ENCODE peak calls at places on chromosomes 16 and 17, in seven cellular contexts. One of them, this sample, is unnamed.

GRCh38 chr17:62704381-62704971 is 77.0 kb downstream of the MRC2 start:
- DNase-seq in glutamatergic neuron: no peak
- DNase-seq in stimulated activated CD8-positive, alpha-beta memory T cell treated with anti-CD3 and anti-CD28 coated beads, Interleukin-4, amount 100 ng/mL, for 1 hour: no peak
- DNase-seq in activated naive CD4-positive, alpha-beta T cell: no peak
- DNase-seq in cardiac septum: peak; percentile 82
- DNase-seq in stimulated activated CD4-positive, alpha-beta T cell treated with anti-CD3 and anti-CD28 coated beads, Interleukin-2, amount 100 ng/mL, for 48 hours: no peak
- DNase-seq in KBM-7: peak; percentile 45
- DNase-seq in this sample: no peak

GRCh38 chr17:19867654-19868395 is at the start of gene ULK2:
- DNase-seq in glutamatergic neuron: peak; percentile 82
- DNase-seq in stimulated activated CD8-positive, alpha-beta memory T cell treated with anti-CD3 and anti-CD28 coated beads, Interleukin-4, amount 100 ng/mL, for 1 hour: peak; percentile 11
- DNase-seq in activated naive CD4-positive, alpha-beta T cell: no peak
- DNase-seq in cardiac septum: no peak
- DNase-seq in stimulated activated CD4-positive, alpha-beta T cell treated with anti-CD3 and anti-CD28 coated beads, Interleukin-2, amount 100 ng/mL, for 48 hours: peak; percentile 52
- DNase-seq in KBM-7: no peak
- DNase-seq in this sample: no peak

GRCh38 chr17:13076905-13077304 is 59.1 kb upstream of the ELAC2 start:
- DNase-seq in glutamatergic neuron: no peak
- DNase-seq in stimulated activated CD8-positive, alpha-beta memory T cell treated with anti-CD3 and anti-CD28 coated beads, Interleukin-4, amount 100 ng/mL, for 1 hour: no peak
- DNase-seq in activated naive CD4-positive, alpha-beta T cell: no peak
- DNase-seq in cardiac septum: no peak
- DNase-seq in stimulated activated CD4-positive, alpha-beta T cell treated with anti-CD3 and anti-CD28 coated beads, Interleukin-2, amount 100 ng/mL, for 48 hours: no peak
- DNase-seq in KBM-7: no peak
- DNase-seq in this sample: no peak

GRCh38 chr16:47511882-47512281 is 50.8 kb downstream of the PHKB start:
- DNase-seq in glutamatergic neuron: no peak
- DNase-seq in stimulated activated CD8-positive, alpha-beta memory T cell treated with anti-CD3 and anti-CD28 coated beads, Interleukin-4, amount 100 ng/mL, for 1 hour: no peak
- DNase-seq in activated naive CD4-positive, alpha-beta T cell: no peak
- DNase-seq in cardiac septum: no peak
- DNase-seq in stimulated activated CD4-positive, alpha-beta T cell treated with anti-CD3 and anti-CD28 coated beads, Interleukin-2, amount 100 ng/mL, for 48 hours: no peak
- DNase-seq in KBM-7: no peak
- DNase-seq in this sample: no peak

GRCh38 chr16:85602831-85603755 is 10.0 kb upstream of the GSE1 start:
- DNase-seq in glutamatergic neuron: peak; percentile 55
- DNase-seq in stimulated activated CD8-positive, alpha-beta memory T cell treated with anti-CD3 and anti-CD28 coated beads, Interleukin-4, amount 100 ng/mL, for 1 hour: no peak
- DNase-seq in activated naive CD4-positive, alpha-beta T cell: no peak
- DNase-seq in cardiac septum: no peak
- DNase-seq in stimulated activated CD4-positive, alpha-beta T cell treated with anti-CD3 and anti-CD28 coated beads, Interleukin-2, amount 100 ng/mL, for 48 hours: no peak
- DNase-seq in KBM-7: no peak
- DNase-seq in this sample: no peak

GRCh38 chr17:62110923-62111484 is 45.9 kb upstream of the MED13 start:
- DNase-seq in glutamatergic neuron: no peak
- DNase-seq in stimulated activated CD8-positive, alpha-beta memory T cell treated with anti-CD3 and anti-CD28 coated beads, Interleukin-4, amount 100 ng/mL, for 1 hour: no peak
- DNase-seq in activated naive CD4-positive, alpha-beta T cell: no peak
- DNase-seq in cardiac septum: no peak
- DNase-seq in stimulated activated CD4-positive, alpha-beta T cell treated with anti-CD3 and anti-CD28 coated beads, Interleukin-2, amount 100 ng/mL, for 48 hours: no peak
- DNase-seq in KBM-7: no peak
- DNase-seq in this sample: no peak

GRCh38 chr17:48618366-48618896 is 3.3 kb upstream of the HOXB8 start:
- DNase-seq in glutamatergic neuron: peak; percentile 88
- DNase-seq in stimulated activated CD8-positive, alpha-beta memory T cell treated with anti-CD3 and anti-CD28 coated beads, Interleukin-4, amount 100 ng/mL, for 1 hour: peak; percentile 72
- DNase-seq in activated naive CD4-positive, alpha-beta T cell: peak; percentile 54
- DNase-seq in cardiac septum: peak; percentile 93
- DNase-seq in stimulated activated CD4-positive, alpha-beta T cell treated with anti-CD3 and anti-CD28 coated beads, Interleukin-2, amount 100 ng/mL, for 48 hours: peak; percentile 90
- DNase-seq in KBM-7: peak; percentile 90
- DNase-seq in this sample: peak; percentile 87

GRCh38 chr16:82715833-82716232 is 89.1 kb downstream of the CDH13 start:
- DNase-seq in glutamatergic neuron: no peak
- DNase-seq in stimulated activated CD8-positive, alpha-beta memory T cell treated with anti-CD3 and anti-CD28 coated beads, Interleukin-4, amount 100 ng/mL, for 1 hour: no peak
- DNase-seq in activated naive CD4-positive, alpha-beta T cell: no peak
- DNase-seq in cardiac septum: no peak
- DNase-seq in stimulated activated CD4-positive, alpha-beta T cell treated with anti-CD3 and anti-CD28 coated beads, Interleukin-2, amount 100 ng/mL, for 48 hours: no peak
- DNase-seq in KBM-7: no peak
- DNase-seq in this sample: no peak

GRCh38 chr17:43416998-43417891 is 18.5 kb downstream of the ARL4D start:
- DNase-seq in glutamatergic neuron: no peak
- DNase-seq in stimulated activated CD8-positive, alpha-beta memory T cell treated with anti-CD3 and anti-CD28 coated beads, Interleukin-4, amount 100 ng/mL, for 1 hour: no peak
- DNase-seq in activated naive CD4-positive, alpha-beta T cell: no peak
- DNase-seq in cardiac septum: peak; percentile 85
- DNase-seq in stimulated activated CD4-positive, alpha-beta T cell treated with anti-CD3 and anti-CD28 coated beads, Interleukin-2, amount 100 ng/mL, for 48 hours: no peak
- DNase-seq in KBM-7: no peak
- DNase-seq in this sample: peak; percentile 83

GRCh38 chr16:69057400-69058378 is 47.8 kb upstream of the HAS3 start:
- DNase-seq in glutamatergic neuron: no peak
- DNase-seq in stimulated activated CD8-positive, alpha-beta memory T cell treated with anti-CD3 and anti-CD28 coated beads, Interleukin-4, amount 100 ng/mL, for 1 hour: no peak
- DNase-seq in activated naive CD4-positive, alpha-beta T cell: no peak
- DNase-seq in cardiac septum: no peak
- DNase-seq in stimulated activated CD4-positive, alpha-beta T cell treated with anti-CD3 and anti-CD28 coated beads, Interleukin-2, amount 100 ng/mL, for 48 hours: no peak
- DNase-seq in KBM-7: peak; percentile 42
- DNase-seq in this sample: no peak

GRCh38 chr16:69626256-69626655 is 60.5 kb downstream of the NFAT5 start:
- DNase-seq in glutamatergic neuron: no peak
- DNase-seq in stimulated activated CD8-positive, alpha-beta memory T cell treated with anti-CD3 and anti-CD28 coated beads, Interleukin-4, amount 100 ng/mL, for 1 hour: no peak
- DNase-seq in activated naive CD4-positive, alpha-beta T cell: no peak
- DNase-seq in cardiac septum: no peak
- DNase-seq in stimulated activated CD4-positive, alpha-beta T cell treated with anti-CD3 and anti-CD28 coated beads, Interleukin-2, amount 100 ng/mL, for 48 hours: no peak
- DNase-seq in KBM-7: no peak
- DNase-seq in this sample: no peak

GRCh38 chr16:85190572-85190971 is 78.3 kb upstream of the CIBAR2 start:
- DNase-seq in glutamatergic neuron: no peak
- DNase-seq in stimulated activated CD8-positive, alpha-beta memory T cell treated with anti-CD3 and anti-CD28 coated beads, Interleukin-4, amount 100 ng/mL, for 1 hour: no peak
- DNase-seq in activated naive CD4-positive, alpha-beta T cell: no peak
- DNase-seq in cardiac septum: no peak
- DNase-seq in stimulated activated CD4-positive, alpha-beta T cell treated with anti-CD3 and anti-CD28 coated beads, Interleukin-2, amount 100 ng/mL, for 48 hours: no peak
- DNase-seq in KBM-7: no peak
- DNase-seq in this sample: no peak

GRCh38 chr17:44362479-44362963 is 1.1 kb downstream of the FAM171A2 start:
- DNase-seq in glutamatergic neuron: no peak
- DNase-seq in stimulated activated CD8-positive, alpha-beta memory T cell treated with anti-CD3 and anti-CD28 coated beads, Interleukin-4, amount 100 ng/mL, for 1 hour: no peak
- DNase-seq in activated naive CD4-positive, alpha-beta T cell: no peak
- DNase-seq in cardiac septum: no peak
- DNase-seq in stimulated activated CD4-positive, alpha-beta T cell treated with anti-CD3 and anti-CD28 coated beads, Interleukin-2, amount 100 ng/mL, for 48 hours: no peak
- DNase-seq in KBM-7: no peak
- DNase-seq in this sample: no peak

GRCh38 chr17:20210614-20211013 is 201.5 kb downstream of the SPECC1 start:
- DNase-seq in glutamatergic neuron: no peak
- DNase-seq in stimulated activated CD8-positive, alpha-beta memory T cell treated with anti-CD3 and anti-CD28 coated beads, Interleukin-4, amount 100 ng/mL, for 1 hour: no peak
- DNase-seq in activated naive CD4-positive, alpha-beta T cell: no peak
- DNase-seq in cardiac septum: no peak
- DNase-seq in stimulated activated CD4-positive, alpha-beta T cell treated with anti-CD3 and anti-CD28 coated beads, Interleukin-2, amount 100 ng/mL, for 48 hours: no peak
- DNase-seq in KBM-7: no peak
- DNase-seq in this sample: no peak

GRCh38 chr17:55454906-55455474 is 33.4 kb upstream of the MMD start:
- DNase-seq in glutamatergic neuron: no peak
- DNase-seq in stimulated activated CD8-positive, alpha-beta memory T cell treated with anti-CD3 and anti-CD28 coated beads, Interleukin-4, amount 100 ng/mL, for 1 hour: no peak
- DNase-seq in activated naive CD4-positive, alpha-beta T cell: no peak
- DNase-seq in cardiac septum: no peak
- DNase-seq in stimulated activated CD4-positive, alpha-beta T cell treated with anti-CD3 and anti-CD28 coated beads, Interleukin-2, amount 100 ng/mL, for 48 hours: no peak
- DNase-seq in KBM-7: no peak
- DNase-seq in this sample: no peak

GRCh38 chr16:74748042-74748709 is 26.4 kb downstream of the FA2H start:
- DNase-seq in glutamatergic neuron: no peak
- DNase-seq in stimulated activated CD8-positive, alpha-beta memory T cell treated with anti-CD3 and anti-CD28 coated beads, Interleukin-4, amount 100 ng/mL, for 1 hour: no peak
- DNase-seq in activated naive CD4-positive, alpha-beta T cell: no peak
- DNase-seq in cardiac septum: no peak
- DNase-seq in stimulated activated CD4-positive, alpha-beta T cell treated with anti-CD3 and anti-CD28 coated beads, Interleukin-2, amount 100 ng/mL, for 48 hours: no peak
- DNase-seq in KBM-7: no peak
- DNase-seq in this sample: no peak

GRCh38 chr16:4664538-4665418 is 28.6 kb upstream of the NUDT16L1 start:
- DNase-seq in glutamatergic neuron: no peak
- DNase-seq in stimulated activated CD8-positive, alpha-beta memory T cell treated with anti-CD3 and anti-CD28 coated beads, Interleukin-4, amount 100 ng/mL, for 1 hour: peak; percentile 21
- DNase-seq in activated naive CD4-positive, alpha-beta T cell: no peak
- DNase-seq in cardiac septum: no peak
- DNase-seq in stimulated activated CD4-positive, alpha-beta T cell treated with anti-CD3 and anti-CD28 coated beads, Interleukin-2, amount 100 ng/mL, for 48 hours: peak; percentile 45
- DNase-seq in KBM-7: peak; percentile 89
- DNase-seq in this sample: no peak

GRCh38 chr17:49520386-49521087 is 25.4 kb downstream of the NGFR start:
- DNase-seq in glutamatergic neuron: no peak
- DNase-seq in stimulated activated CD8-positive, alpha-beta memory T cell treated with anti-CD3 and anti-CD28 coated beads, Interleukin-4, amount 100 ng/mL, for 1 hour: no peak
- DNase-seq in activated naive CD4-positive, alpha-beta T cell: no peak
- DNase-seq in cardiac septum: peak; percentile 53
- DNase-seq in stimulated activated CD4-positive, alpha-beta T cell treated with anti-CD3 and anti-CD28 coated beads, Interleukin-2, amount 100 ng/mL, for 48 hours: no peak
- DNase-seq in KBM-7: no peak
- DNase-seq in this sample: peak; percentile 62

GRCh38 chr17:50128441-50129302 is 1.3 kb downstream of the SAMD14 start:
- DNase-seq in glutamatergic neuron: peak; percentile 77
- DNase-seq in stimulated activated CD8-positive, alpha-beta memory T cell treated with anti-CD3 and anti-CD28 coated beads, Interleukin-4, amount 100 ng/mL, for 1 hour: no peak
- DNase-seq in activated naive CD4-positive, alpha-beta T cell: no peak
- DNase-seq in cardiac septum: no peak
- DNase-seq in stimulated activated CD4-positive, alpha-beta T cell treated with anti-CD3 and anti-CD28 coated beads, Interleukin-2, amount 100 ng/mL, for 48 hours: no peak
- DNase-seq in KBM-7: no peak
- DNase-seq in this sample: no peak

GRCh38 chr16:82241469-82242052 is 71.5 kb upstream of the MPHOSPH6 start:
- DNase-seq in glutamatergic neuron: no peak
- DNase-seq in stimulated activated CD8-positive, alpha-beta memory T cell treated with anti-CD3 and anti-CD28 coated beads, Interleukin-4, amount 100 ng/mL, for 1 hour: no peak
- DNase-seq in activated naive CD4-positive, alpha-beta T cell: no peak
- DNase-seq in cardiac septum: no peak
- DNase-seq in stimulated activated CD4-positive, alpha-beta T cell treated with anti-CD3 and anti-CD28 coated beads, Interleukin-2, amount 100 ng/mL, for 48 hours: no peak
- DNase-seq in KBM-7: no peak
- DNase-seq in this sample: no peak

GRCh38 chr17:2853111-2853721 is 57.0 kb downstream of the RAP1GAP2 start:
- DNase-seq in glutamatergic neuron: peak; percentile 58
- DNase-seq in stimulated activated CD8-positive, alpha-beta memory T cell treated with anti-CD3 and anti-CD28 coated beads, Interleukin-4, amount 100 ng/mL, for 1 hour: no peak
- DNase-seq in activated naive CD4-positive, alpha-beta T cell: no peak
- DNase-seq in cardiac septum: peak; percentile 86
- DNase-seq in stimulated activated CD4-positive, alpha-beta T cell treated with anti-CD3 and anti-CD28 coated beads, Interleukin-2, amount 100 ng/mL, for 48 hours: no peak
- DNase-seq in KBM-7: peak; percentile 36
- DNase-seq in this sample: no peak

GRCh38 chr16:3640207-3640606 is 14.3 kb upstream of the DNASE1 start:
- DNase-seq in glutamatergic neuron: no peak
- DNase-seq in stimulated activated CD8-positive, alpha-beta memory T cell treated with anti-CD3 and anti-CD28 coated beads, Interleukin-4, amount 100 ng/mL, for 1 hour: no peak
- DNase-seq in activated naive CD4-positive, alpha-beta T cell: no peak
- DNase-seq in cardiac septum: no peak
- DNase-seq in stimulated activated CD4-positive, alpha-beta T cell treated with anti-CD3 and anti-CD28 coated beads, Interleukin-2, amount 100 ng/mL, for 48 hours: no peak
- DNase-seq in KBM-7: no peak
- DNase-seq in this sample: no peak

GRCh38 chr17:71409137-71409536 is 711.7 kb upstream of the SOX9 start:
- DNase-seq in glutamatergic neuron: no peak
- DNase-seq in stimulated activated CD8-positive, alpha-beta memory T cell treated with anti-CD3 and anti-CD28 coated beads, Interleukin-4, amount 100 ng/mL, for 1 hour: no peak
- DNase-seq in activated naive CD4-positive, alpha-beta T cell: no peak
- DNase-seq in cardiac septum: no peak
- DNase-seq in stimulated activated CD4-positive, alpha-beta T cell treated with anti-CD3 and anti-CD28 coated beads, Interleukin-2, amount 100 ng/mL, for 48 hours: no peak
- DNase-seq in KBM-7: no peak
- DNase-seq in this sample: no peak

GRCh38 chr16:12818331-12818730 is 14.6 kb upstream of the CPPED1 start:
- DNase-seq in glutamatergic neuron: no peak
- DNase-seq in stimulated activated CD8-positive, alpha-beta memory T cell treated with anti-CD3 and anti-CD28 coated beads, Interleukin-4, amount 100 ng/mL, for 1 hour: no peak
- DNase-seq in activated naive CD4-positive, alpha-beta T cell: no peak
- DNase-seq in cardiac septum: no peak
- DNase-seq in stimulated activated CD4-positive, alpha-beta T cell treated with anti-CD3 and anti-CD28 coated beads, Interleukin-2, amount 100 ng/mL, for 48 hours: no peak
- DNase-seq in KBM-7: no peak
- DNase-seq in this sample: no peak

GRCh38 chr16:80540516-80541305 is at the start of gene DYNLRB2:
- DNase-seq in glutamatergic neuron: peak; percentile 95
- DNase-seq in stimulated activated CD8-positive, alpha-beta memory T cell treated with anti-CD3 and anti-CD28 coated beads, Interleukin-4, amount 100 ng/mL, for 1 hour: peak; percentile 81
- DNase-seq in activated naive CD4-positive, alpha-beta T cell: peak; percentile 82
- DNase-seq in cardiac septum: peak; percentile 95
- DNase-seq in stimulated activated CD4-positive, alpha-beta T cell treated with anti-CD3 and anti-CD28 coated beads, Interleukin-2, amount 100 ng/mL, for 48 hours: peak; percentile 89
- DNase-seq in KBM-7: no peak
- DNase-seq in this sample: peak; percentile 94

GRCh38 chr16:69339289-69340094 is at the start of the genes COG8 and NIP7:
- DNase-seq in glutamatergic neuron: peak; percentile 94
- DNase-seq in stimulated activated CD8-positive, alpha-beta memory T cell treated with anti-CD3 and anti-CD28 coated beads, Interleukin-4, amount 100 ng/mL, for 1 hour: peak; percentile 81
- DNase-seq in activated naive CD4-positive, alpha-beta T cell: peak; percentile 63
- DNase-seq in cardiac septum: peak; percentile 96
- DNase-seq in stimulated activated CD4-positive, alpha-beta T cell treated with anti-CD3 and anti-CD28 coated beads, Interleukin-2, amount 100 ng/mL, for 48 hours: peak; percentile 88
- DNase-seq in KBM-7: peak; percentile 99
- DNase-seq in this sample: peak; percentile 97

GRCh38 chr17:37744961-37745800 is at the start of gene HNF1B:
- DNase-seq in glutamatergic neuron: no peak
- DNase-seq in stimulated activated CD8-positive, alpha-beta memory T cell treated with anti-CD3 and anti-CD28 coated beads, Interleukin-4, amount 100 ng/mL, for 1 hour: no peak
- DNase-seq in activated naive CD4-positive, alpha-beta T cell: no peak
- DNase-seq in cardiac septum: no peak
- DNase-seq in stimulated activated CD4-positive, alpha-beta T cell treated with anti-CD3 and anti-CD28 coated beads, Interleukin-2, amount 100 ng/mL, for 48 hours: peak; percentile 4
- DNase-seq in KBM-7: no peak
- DNase-seq in this sample: no peak

GRCh38 chr16:79769320-79770243 is 169.0 kb upstream of the MAF start:
- DNase-seq in glutamatergic neuron: no peak
- DNase-seq in stimulated activated CD8-positive, alpha-beta memory T cell treated with anti-CD3 and anti-CD28 coated beads, Interleukin-4, amount 100 ng/mL, for 1 hour: no peak
- DNase-seq in activated naive CD4-positive, alpha-beta T cell: no peak
- DNase-seq in cardiac septum: no peak
- DNase-seq in stimulated activated CD4-positive, alpha-beta T cell treated with anti-CD3 and anti-CD28 coated beads, Interleukin-2, amount 100 ng/mL, for 48 hours: no peak
- DNase-seq in KBM-7: no peak
- DNase-seq in this sample: no peak